ENCODE peak calls at places on chromosome 3, in five cellular contexts. One of them, this sample, is unnamed.
A peak's percentile ranks its signal among the peaks of the same experiment; 100 is the strongest.

GRCh38 chr3:61727435-61727834 is 166.1 kb downstream of the PTPRG start:
- DNase-seq in astrocyte: no peak
- DNase-seq in AG04449: no peak
- DNase-seq in psoas muscle: no peak
- DNase-seq in activated B cell treated with CpG ODN at 0.5 μM for 24 hours: no peak
- DNase-seq in this sample: no peak

GRCh38 chr3:65170357-65171090 is 482.7 kb upstream of the ADAMTS9 start:
- DNase-seq in activated B cell treated with CpG ODN at 0.5 μM for 24 hours: no peak
- DNase-seq in astrocyte: peak; percentile 97
- DNase-seq in AG04449: no peak
- DNase-seq in psoas muscle: peak; percentile 92
- DNase-seq in this sample: no peak

GRCh38 chr3:175270199-175270837 is 411.2 kb downstream of the NAALADL2 start:
- DNase-seq in psoas muscle: no peak
- DNase-seq in activated B cell treated with CpG ODN at 0.5 μM for 24 hours: no peak
- DNase-seq in AG04449: no peak
- DNase-seq in astrocyte: peak; percentile 89
- DNase-seq in this sample: no peak

GRCh38 chr3:42780892-42781700 is 8.0 kb upstream of the CCDC13 start:
- DNase-seq in astrocyte: peak; percentile 39
- DNase-seq in psoas muscle: no peak
- DNase-seq in AG04449: no peak
- DNase-seq in activated B cell treated with CpG ODN at 0.5 μM for 24 hours: no peak
- DNase-seq in this sample: peak; percentile 53

GRCh38 chr3:122859021-122859805 is 64.3 kb downstream of the SLC49A4 start:
- DNase-seq in AG04449: no peak
- DNase-seq in astrocyte: no peak
- DNase-seq in activated B cell treated with CpG ODN at 0.5 μM for 24 hours: no peak
- DNase-seq in psoas muscle: no peak
- DNase-seq in this sample: no peak

GRCh38 chr3:104005815-104006214 is 1360.9 kb upstream of the ALCAM start:
- DNase-seq in astrocyte: peak; percentile 0
- DNase-seq in psoas muscle: no peak
- DNase-seq in AG04449: no peak
- DNase-seq in activated B cell treated with CpG ODN at 0.5 μM for 24 hours: no peak
- DNase-seq in this sample: no peak

GRCh38 chr3:165103616-165104015 is 25.3 kb upstream of the SI start:
- DNase-seq in psoas muscle: no peak
- DNase-seq in astrocyte: no peak
- DNase-seq in AG04449: no peak
- DNase-seq in activated B cell treated with CpG ODN at 0.5 μM for 24 hours: no peak
- DNase-seq in this sample: no peak

GRCh38 chr3:105891101-105891500 is 22.3 kb upstream of the CBLB start:
- DNase-seq in astrocyte: no peak
- DNase-seq in AG04449: no peak
- DNase-seq in activated B cell treated with CpG ODN at 0.5 μM for 24 hours: no peak
- DNase-seq in psoas muscle: no peak
- DNase-seq in this sample: no peak

GRCh38 chr3:31776016-31776415 is 205.0 kb downstream of the OSBPL10 start:
- DNase-seq in AG04449: no peak
- DNase-seq in astrocyte: no peak
- DNase-seq in activated B cell treated with CpG ODN at 0.5 μM for 24 hours: no peak
- DNase-seq in psoas muscle: no peak
- DNase-seq in this sample: no peak

GRCh38 chr3:125139386-125139785 is 73.2 kb downstream of the SLC12A8 start:
- DNase-seq in AG04449: no peak
- DNase-seq in astrocyte: no peak
- DNase-seq in activated B cell treated with CpG ODN at 0.5 μM for 24 hours: no peak
- DNase-seq in psoas muscle: no peak
- DNase-seq in this sample: no peak

GRCh38 chr3:185807455-185808068 is 17.3 kb downstream of the IGF2BP2 start:
- DNase-seq in astrocyte: peak; percentile 94
- DNase-seq in psoas muscle: no peak
- DNase-seq in activated B cell treated with CpG ODN at 0.5 μM for 24 hours: no peak
- DNase-seq in AG04449: no peak
- DNase-seq in this sample: no peak

GRCh38 chr3:179260949-179261765 is 10.2 kb upstream of the KCNMB3 start:
- DNase-seq in astrocyte: peak; percentile 45
- DNase-seq in psoas muscle: peak; percentile 87
- DNase-seq in activated B cell treated with CpG ODN at 0.5 μM for 24 hours: peak; percentile 75
- DNase-seq in AG04449: no peak
- DNase-seq in this sample: peak; percentile 58

GRCh38 chr3:122938756-122939425 is 88.7 kb downstream of the SEMA5B start:
- DNase-seq in activated B cell treated with CpG ODN at 0.5 μM for 24 hours: no peak
- DNase-seq in astrocyte: no peak
- DNase-seq in psoas muscle: no peak
- DNase-seq in AG04449: no peak
- DNase-seq in this sample: no peak

GRCh38 chr3:171061749-171062148 is 35.2 kb upstream of the SLC2A2 start:
- DNase-seq in AG04449: no peak
- DNase-seq in activated B cell treated with CpG ODN at 0.5 μM for 24 hours: no peak
- DNase-seq in astrocyte: no peak
- DNase-seq in psoas muscle: no peak
- DNase-seq in this sample: no peak

GRCh38 chr3:68878322-68878721 is 54.0 kb downstream of the TAFA4 start:
- DNase-seq in AG04449: no peak
- DNase-seq in psoas muscle: no peak
- DNase-seq in activated B cell treated with CpG ODN at 0.5 μM for 24 hours: no peak
- DNase-seq in astrocyte: peak; percentile 5
- DNase-seq in this sample: peak; percentile 27

GRCh38 chr3:98800401-98800800 is 37.3 kb downstream of the ST3GAL6 start:
- DNase-seq in activated B cell treated with CpG ODN at 0.5 μM for 24 hours: no peak
- DNase-seq in astrocyte: no peak
- DNase-seq in AG04449: no peak
- DNase-seq in psoas muscle: no peak
- DNase-seq in this sample: no peak

GRCh38 chr3:98799479-98799878 is 36.3 kb downstream of the ST3GAL6 start:
- DNase-seq in psoas muscle: no peak
- DNase-seq in astrocyte: no peak
- DNase-seq in AG04449: no peak
- DNase-seq in activated B cell treated with CpG ODN at 0.5 μM for 24 hours: no peak
- DNase-seq in this sample: no peak

GRCh38 chr3:98801042-98801747 is 38.1 kb downstream of the ST3GAL6 start:
- DNase-seq in activated B cell treated with CpG ODN at 0.5 μM for 24 hours: no peak
- DNase-seq in AG04449: no peak
- DNase-seq in astrocyte: no peak
- DNase-seq in psoas muscle: no peak
- DNase-seq in this sample: no peak

GRCh38 chr3:98797905-98798304 is 34.8 kb downstream of the ST3GAL6 start:
- DNase-seq in activated B cell treated with CpG ODN at 0.5 μM for 24 hours: no peak
- DNase-seq in AG04449: no peak
- DNase-seq in astrocyte: no peak
- DNase-seq in psoas muscle: no peak
- DNase-seq in this sample: no peak

DNA sequence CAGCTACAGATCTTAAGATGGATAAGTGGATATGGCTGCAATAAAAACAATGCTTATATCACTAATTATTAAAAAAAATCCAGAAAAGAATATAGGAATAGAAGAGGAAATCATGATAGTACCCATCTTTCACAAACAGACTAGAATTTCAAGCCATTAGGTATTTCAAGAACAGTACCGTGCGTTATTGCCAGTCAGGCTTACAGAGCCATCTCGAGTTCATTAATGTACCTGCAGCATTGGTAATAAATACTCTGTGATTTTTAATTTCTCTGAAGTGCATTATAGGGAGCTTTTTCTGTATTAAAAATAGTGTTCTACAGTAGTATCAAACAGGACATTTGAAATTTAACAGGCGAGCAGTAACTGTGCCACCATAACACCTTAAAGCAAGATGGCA is 35.7 kb downstream of the ST3GAL6 start:
- DNase-seq in astrocyte: no peak
- DNase-seq in activated B cell treated with CpG ODN at 0.5 μM for 24 hours: no peak
- DNase-seq in psoas muscle: no peak
- DNase-seq in AG04449: no peak
- DNase-seq in this sample: no peak
- TF ChIP-seq CTCF in astrocyte: no peak
- TF ChIP-seq CTCF in activated B cell treated with CpG ODN at 0.5 μM for 24 hours: no peak
- TF ChIP-seq CTCF in psoas muscle: peak; percentile 41
- TF ChIP-seq CTCF in AG04449: no peak
- TF ChIP-seq CTCF in this sample: no peak

GRCh38 chr3:23919628-23920027 is 2.7 kb downstream of the RPL15 start:
- DNase-seq in AG04449: no peak
- DNase-seq in activated B cell treated with CpG ODN at 0.5 μM for 24 hours: no peak
- DNase-seq in astrocyte: no peak
- DNase-seq in psoas muscle: no peak
- DNase-seq in this sample: no peak

GRCh38 chr3:23923786-23924185 is 6.9 kb downstream of the RPL15 start:
- DNase-seq in AG04449: peak; percentile 73
- DNase-seq in activated B cell treated with CpG ODN at 0.5 μM for 24 hours: no peak
- DNase-seq in astrocyte: peak; percentile 79
- DNase-seq in psoas muscle: no peak
- DNase-seq in this sample: no peak

GRCh38 chr3:23920151-23920655 is 3.3 kb downstream of the RPL15 start:
- DNase-seq in psoas muscle: no peak
- DNase-seq in AG04449: no peak
- DNase-seq in astrocyte: no peak
- DNase-seq in activated B cell treated with CpG ODN at 0.5 μM for 24 hours: no peak
- DNase-seq in this sample: no peak

GRCh38 chr3:23916886-23917815 is at the start of the genes NKIRAS1 and RPL15:
- DNase-seq in activated B cell treated with CpG ODN at 0.5 μM for 24 hours: peak; percentile 90
- DNase-seq in AG04449: peak; percentile 73
- DNase-seq in psoas muscle: peak; percentile 99
- DNase-seq in astrocyte: peak; percentile 91
- DNase-seq in this sample: peak; percentile 96

GRCh38 chr3:23921052-23921511 is 4.2 kb downstream of the RPL15 start:
- DNase-seq in psoas muscle: no peak
- DNase-seq in astrocyte: no peak
- DNase-seq in AG04449: no peak
- DNase-seq in activated B cell treated with CpG ODN at 0.5 μM for 24 hours: no peak
- DNase-seq in this sample: no peak
- TF ChIP-seq CTCF in psoas muscle: no peak
- TF ChIP-seq CTCF in astrocyte: no peak
- TF ChIP-seq CTCF in AG04449: no peak
- TF ChIP-seq CTCF in activated B cell treated with CpG ODN at 0.5 μM for 24 hours: no peak
- TF ChIP-seq CTCF in this sample: no peak

DNA sequence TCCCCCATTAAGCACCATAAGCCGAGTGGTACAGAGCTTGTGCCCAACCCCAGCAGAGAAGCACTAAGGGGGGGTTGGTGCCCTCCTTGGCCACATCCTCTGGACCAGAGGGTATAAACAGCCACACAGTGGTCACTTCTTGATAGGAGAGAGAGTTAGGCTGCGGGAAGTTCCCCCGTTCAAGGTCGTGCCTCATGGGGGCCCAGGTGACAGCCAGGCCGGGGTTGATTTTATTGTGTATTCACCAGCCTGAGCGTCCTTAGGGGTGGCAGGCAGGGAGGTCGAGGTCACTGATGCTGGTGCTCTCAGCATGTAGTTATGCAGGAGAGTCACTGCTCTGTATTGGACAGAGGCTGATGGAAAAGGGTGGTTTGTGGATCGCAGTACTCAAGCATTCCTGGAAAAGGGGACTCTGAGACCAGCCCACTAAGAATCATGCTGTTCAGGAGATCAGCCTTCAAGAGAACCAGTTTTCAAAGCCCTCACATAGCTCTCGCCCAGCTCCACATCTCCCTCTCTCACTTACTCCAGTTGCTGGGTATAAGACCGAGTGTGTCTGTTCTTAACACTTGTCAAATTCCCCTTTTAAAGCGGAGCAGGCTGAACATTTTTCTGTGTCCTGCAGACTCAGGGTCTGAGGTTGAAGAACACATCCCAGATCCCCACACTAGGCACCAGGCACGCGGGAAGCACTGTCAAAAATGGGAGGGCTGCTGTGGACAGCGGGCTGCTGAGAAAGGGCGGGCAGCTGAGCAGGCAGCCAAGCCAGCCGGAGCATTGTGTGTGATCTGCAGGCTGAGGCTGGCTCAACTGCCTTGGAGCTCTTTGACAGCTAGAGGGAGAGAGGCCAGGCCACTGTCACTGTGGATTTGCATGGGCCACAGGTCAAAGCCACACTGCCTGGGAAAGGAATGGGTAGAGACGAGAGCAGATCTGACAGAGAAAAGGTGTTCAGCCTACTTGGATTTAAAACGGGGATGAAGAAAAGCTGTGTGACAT is 279.3 kb upstream of the LRRFIP2 start:
- DNase-seq in AG04449: no peak
- DNase-seq in astrocyte: no peak
- DNase-seq in psoas muscle: peak; percentile 78
- DNase-seq in activated B cell treated with CpG ODN at 0.5 μM for 24 hours: no peak
- DNase-seq in this sample: peak; percentile 60
- TF ChIP-seq CTCF in AG04449: no peak
- TF ChIP-seq CTCF in astrocyte: no peak
- TF ChIP-seq CTCF in psoas muscle: peak; percentile 52
- TF ChIP-seq CTCF in activated B cell treated with CpG ODN at 0.5 μM for 24 hours: no peak
- TF ChIP-seq CTCF in this sample: no peak

GRCh38 chr3:33884204-33884561 is 85.8 kb downstream of the PDCD6IP start:
- DNase-seq in psoas muscle: no peak
- DNase-seq in astrocyte: no peak
- DNase-seq in AG04449: no peak
- DNase-seq in activated B cell treated with CpG ODN at 0.5 μM for 24 hours: no peak
- DNase-seq in this sample: no peak
- TF ChIP-seq CTCF in psoas muscle: peak; percentile 30
- TF ChIP-seq CTCF in astrocyte: peak; percentile 20
- TF ChIP-seq CTCF in AG04449: peak; percentile 23
- TF ChIP-seq CTCF in activated B cell treated with CpG ODN at 0.5 μM for 24 hours: no peak
- TF ChIP-seq CTCF in this sample: no peak

GRCh38 chr3:194306109-194306686 is 44.9 kb downstream of the CPN2 start:
- DNase-seq in astrocyte: no peak
- DNase-seq in AG04449: no peak
- DNase-seq in psoas muscle: no peak
- DNase-seq in activated B cell treated with CpG ODN at 0.5 μM for 24 hours: peak; percentile 51
- DNase-seq in this sample: peak; percentile 71

GRCh38 chr3:194306771-194307640 is 44.1 kb downstream of the CPN2 start:
- DNase-seq in activated B cell treated with CpG ODN at 0.5 μM for 24 hours: no peak
- DNase-seq in AG04449: no peak
- DNase-seq in astrocyte: no peak
- DNase-seq in psoas muscle: no peak
- DNase-seq in this sample: peak; percentile 18

GRCh38 chr3:194308635-194309213 is 42.4 kb downstream of the CPN2 start:
- DNase-seq in AG04449: no peak
- DNase-seq in astrocyte: no peak
- DNase-seq in psoas muscle: no peak
- DNase-seq in activated B cell treated with CpG ODN at 0.5 μM for 24 hours: no peak
- DNase-seq in this sample: no peak

GRCh38 chr3:194310060-194310481 is 41.1 kb downstream of the CPN2 start:
- DNase-seq in activated B cell treated with CpG ODN at 0.5 μM for 24 hours: no peak
- DNase-seq in psoas muscle: no peak
- DNase-seq in astrocyte: no peak
- DNase-seq in AG04449: no peak
- DNase-seq in this sample: no peak

GRCh38 chr3:194307849-194308248 is 43.3 kb downstream of the CPN2 start:
- DNase-seq in psoas muscle: no peak
- DNase-seq in astrocyte: no peak
- DNase-seq in AG04449: no peak
- DNase-seq in activated B cell treated with CpG ODN at 0.5 μM for 24 hours: no peak
- DNase-seq in this sample: no peak
- TF ChIP-seq CTCF in psoas muscle: no peak
- TF ChIP-seq CTCF in astrocyte: no peak
- TF ChIP-seq CTCF in AG04449: no peak
- TF ChIP-seq CTCF in activated B cell treated with CpG ODN at 0.5 μM for 24 hours: no peak
- TF ChIP-seq CTCF in this sample: no peak